ENCODE peak calls at places on chromosomes 6 and 20, in nine cellular contexts. One of them, this sample, is unnamed.
A peak's percentile ranks its signal among the peaks of the same experiment; 100 is the strongest.

GRCh38 chr20:58597021-58597940 is 53.8 kb upstream of the STX16 start:
- DNase-seq in HCT116: no peak
- DNase-seq in endodermal cell: no peak
- DNase-seq in mesendoderm: no peak
- DNase-seq in PC-3: no peak
- DNase-seq in mammary epithelial cell: no peak
- DNase-seq in GM23248: peak; percentile 62
- DNase-seq in fibroblast of lung: peak; percentile 33
- DNase-seq in MM.1S: no peak
- DNase-seq in this sample: peak; percentile 26

GRCh38 chr20:10752206-10752605 is 78.4 kb upstream of the JAG1 start:
- DNase-seq in HCT116: no peak
- DNase-seq in endodermal cell: no peak
- DNase-seq in mesendoderm: no peak
- DNase-seq in PC-3: no peak
- DNase-seq in mammary epithelial cell: no peak
- DNase-seq in GM23248: no peak
- DNase-seq in fibroblast of lung: no peak
- DNase-seq in MM.1S: no peak
- DNase-seq in this sample: no peak

GRCh38 chr6:19193624-19194023 is 643.5 kb upstream of the ID4 start:
- DNase-seq in HCT116: no peak
- DNase-seq in endodermal cell: no peak
- DNase-seq in mesendoderm: peak; percentile 58
- DNase-seq in PC-3: no peak
- DNase-seq in mammary epithelial cell: no peak
- DNase-seq in GM23248: no peak
- DNase-seq in fibroblast of lung: no peak
- DNase-seq in MM.1S: no peak
- DNase-seq in this sample: no peak

GRCh38 chr6:3454206-3455016 is 2.4 kb downstream of the SLC22A23 start:
- DNase-seq in HCT116: no peak
- DNase-seq in endodermal cell: no peak
- DNase-seq in mesendoderm: no peak
- DNase-seq in PC-3: no peak
- DNase-seq in mammary epithelial cell: peak; percentile 24
- DNase-seq in GM23248: peak; percentile 20
- DNase-seq in fibroblast of lung: no peak
- DNase-seq in MM.1S: no peak
- DNase-seq in this sample: no peak

GRCh38 chr20:40521962-40522361 is 167.1 kb downstream of the MAFB start:
- DNase-seq in HCT116: no peak
- DNase-seq in endodermal cell: no peak
- DNase-seq in mesendoderm: no peak
- DNase-seq in PC-3: no peak
- DNase-seq in mammary epithelial cell: no peak
- DNase-seq in GM23248: no peak
- DNase-seq in fibroblast of lung: no peak
- DNase-seq in MM.1S: no peak
- DNase-seq in this sample: no peak

GRCh38 chr6:158928068-158928467 is 71.9 kb downstream of the RSPH3 start:
- DNase-seq in HCT116: no peak
- DNase-seq in endodermal cell: no peak
- DNase-seq in mesendoderm: no peak
- DNase-seq in PC-3: no peak
- DNase-seq in mammary epithelial cell: no peak
- DNase-seq in GM23248: no peak
- DNase-seq in fibroblast of lung: no peak
- DNase-seq in MM.1S: no peak
- DNase-seq in this sample: no peak

GRCh38 chr20:1440024-1440423 is 26.6 kb downstream of the NSFL1C start:
- DNase-seq in HCT116: peak; percentile 26
- DNase-seq in endodermal cell: peak; percentile 87
- DNase-seq in mesendoderm: peak; percentile 85
- DNase-seq in PC-3: peak; percentile 61
- DNase-seq in mammary epithelial cell: peak; percentile 29
- DNase-seq in GM23248: peak; percentile 51
- DNase-seq in fibroblast of lung: no peak
- DNase-seq in MM.1S: no peak
- DNase-seq in this sample: no peak

GRCh38 chr6:155782320-155782730 is 326.7 kb upstream of the NOX3 start:
- DNase-seq in HCT116: peak; percentile 95
- DNase-seq in endodermal cell: no peak
- DNase-seq in mesendoderm: no peak
- DNase-seq in PC-3: peak; percentile 95
- DNase-seq in mammary epithelial cell: peak; percentile 97
- DNase-seq in GM23248: peak; percentile 78
- DNase-seq in fibroblast of lung: peak; percentile 99
- DNase-seq in MM.1S: no peak
- DNase-seq in this sample: peak; percentile 71

GRCh38 chr6:160248538-160248937 is 10.1 kb downstream of the SLC22A2 start:
- DNase-seq in HCT116: no peak
- DNase-seq in endodermal cell: no peak
- DNase-seq in mesendoderm: no peak
- DNase-seq in PC-3: peak; percentile 57
- DNase-seq in mammary epithelial cell: peak; percentile 75
- DNase-seq in GM23248: peak; percentile 15
- DNase-seq in fibroblast of lung: peak; percentile 77
- DNase-seq in MM.1S: no peak
- DNase-seq in this sample: no peak

GRCh38 chr6:20997143-20997792 is 463.0 kb downstream of the CDKAL1 start:
- DNase-seq in HCT116: no peak
- DNase-seq in endodermal cell: no peak
- DNase-seq in mesendoderm: no peak
- DNase-seq in PC-3: no peak
- DNase-seq in mammary epithelial cell: no peak
- DNase-seq in GM23248: no peak
- DNase-seq in fibroblast of lung: no peak
- DNase-seq in MM.1S: no peak
- DNase-seq in this sample: peak; percentile 11

GRCh38 chr20:58472273-58473018 is 42.8 kb downstream of the APCDD1L start:
- DNase-seq in HCT116: no peak
- DNase-seq in endodermal cell: peak; percentile 22
- DNase-seq in mesendoderm: no peak
- DNase-seq in PC-3: no peak
- DNase-seq in mammary epithelial cell: no peak
- DNase-seq in GM23248: no peak
- DNase-seq in fibroblast of lung: no peak
- DNase-seq in MM.1S: no peak
- DNase-seq in this sample: no peak

GRCh38 chr6:85168146-85168545 is 281.7 kb upstream of the NT5E start:
- DNase-seq in HCT116: no peak
- DNase-seq in endodermal cell: no peak
- DNase-seq in mesendoderm: no peak
- DNase-seq in PC-3: no peak
- DNase-seq in mammary epithelial cell: no peak
- DNase-seq in GM23248: no peak
- DNase-seq in fibroblast of lung: no peak
- DNase-seq in MM.1S: no peak
- DNase-seq in this sample: no peak

GRCh38 chr20:62694868-62695267 is 13.8 kb upstream of the NTSR1 start:
- DNase-seq in HCT116: no peak
- DNase-seq in endodermal cell: no peak
- DNase-seq in mesendoderm: no peak
- DNase-seq in PC-3: no peak
- DNase-seq in mammary epithelial cell: no peak
- DNase-seq in GM23248: no peak
- DNase-seq in fibroblast of lung: no peak
- DNase-seq in MM.1S: no peak
- DNase-seq in this sample: no peak

GRCh38 chr20:62765432-62766070 is 30.7 kb upstream of the MRGBP start:
- DNase-seq in HCT116: no peak
- DNase-seq in endodermal cell: no peak
- DNase-seq in mesendoderm: no peak
- DNase-seq in PC-3: no peak
- DNase-seq in mammary epithelial cell: no peak
- DNase-seq in GM23248: no peak
- DNase-seq in fibroblast of lung: no peak
- DNase-seq in MM.1S: no peak
- DNase-seq in this sample: no peak

GRCh38 chr6:132298344-132298949 is 102.8 kb downstream of the MOXD1 start:
- DNase-seq in HCT116: peak; percentile 36
- DNase-seq in endodermal cell: peak; percentile 83
- DNase-seq in mesendoderm: peak; percentile 62
- DNase-seq in PC-3: peak; percentile 60
- DNase-seq in mammary epithelial cell: peak; percentile 23
- DNase-seq in GM23248: peak; percentile 64
- DNase-seq in fibroblast of lung: peak; percentile 35
- DNase-seq in MM.1S: peak; percentile 66
- DNase-seq in this sample: peak; percentile 85

GRCh38 chr6:72589096-72589495 is 32.8 kb upstream of the KCNQ5 start:
- DNase-seq in HCT116: no peak
- DNase-seq in endodermal cell: no peak
- DNase-seq in mesendoderm: no peak
- DNase-seq in PC-3: no peak
- DNase-seq in mammary epithelial cell: no peak
- DNase-seq in GM23248: no peak
- DNase-seq in fibroblast of lung: peak; percentile 35
- DNase-seq in MM.1S: no peak
- DNase-seq in this sample: peak; percentile 61

GRCh38 chr6:27605401-27606342 is 132.8 kb upstream of the ZNF184 start:
- DNase-seq in HCT116: peak; percentile 85
- DNase-seq in endodermal cell: peak; percentile 97
- DNase-seq in mesendoderm: peak; percentile 96
- DNase-seq in PC-3: peak; percentile 64
- DNase-seq in mammary epithelial cell: peak; percentile 87
- DNase-seq in GM23248: peak; percentile 84
- DNase-seq in fibroblast of lung: peak; percentile 77
- DNase-seq in MM.1S: no peak
- DNase-seq in this sample: peak; percentile 67

GRCh38 chr6:27604986-27605385 is 132.1 kb upstream of the ZNF184 start:
- DNase-seq in HCT116: no peak
- DNase-seq in endodermal cell: peak; percentile 61
- DNase-seq in mesendoderm: peak; percentile 81
- DNase-seq in PC-3: no peak
- DNase-seq in mammary epithelial cell: peak; percentile 45
- DNase-seq in GM23248: peak; percentile 30
- DNase-seq in fibroblast of lung: peak; percentile 17
- DNase-seq in MM.1S: no peak
- DNase-seq in this sample: peak; percentile 37

GRCh38 chr6:27599859-27600532 is 127.1 kb upstream of the ZNF184 start:
- DNase-seq in HCT116: no peak
- DNase-seq in endodermal cell: no peak
- DNase-seq in mesendoderm: no peak
- DNase-seq in PC-3: no peak
- DNase-seq in mammary epithelial cell: no peak
- DNase-seq in GM23248: no peak
- DNase-seq in fibroblast of lung: no peak
- DNase-seq in MM.1S: no peak
- DNase-seq in this sample: no peak

DNA sequence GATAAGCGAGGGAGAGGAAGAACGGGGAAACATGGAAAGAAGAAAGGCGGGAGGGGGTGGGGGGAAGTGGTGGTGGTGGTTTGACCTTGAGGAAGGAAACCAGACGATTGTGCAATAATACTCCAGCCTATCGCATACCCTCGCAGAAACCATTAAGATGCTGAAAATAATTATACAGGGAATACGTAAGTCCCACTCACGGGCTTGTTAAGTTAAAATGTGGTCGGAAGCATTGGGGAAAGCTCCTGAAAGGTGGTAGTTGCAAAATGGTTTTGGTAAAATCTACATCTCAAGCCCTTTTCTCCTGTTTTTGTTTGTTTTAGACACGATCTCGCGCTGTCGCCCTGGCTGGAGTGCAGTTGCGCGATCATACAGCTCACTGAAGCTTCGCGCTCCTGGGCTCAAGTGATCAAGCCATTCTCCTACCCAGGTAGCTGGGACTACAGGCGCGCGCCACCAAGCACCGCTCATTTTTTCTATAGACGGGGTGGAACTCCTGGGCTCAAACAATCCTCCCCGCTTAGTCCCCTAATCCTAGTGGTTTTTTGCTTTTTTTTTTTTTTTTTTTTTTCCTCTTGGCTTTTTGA is 128.9 kb upstream of the ZNF184 start:
- DNase-seq in HCT116: no peak
- DNase-seq in endodermal cell: peak; percentile 82
- DNase-seq in mesendoderm: peak; percentile 93
- DNase-seq in PC-3: no peak
- DNase-seq in mammary epithelial cell: no peak
- DNase-seq in GM23248: no peak
- DNase-seq in fibroblast of lung: no peak
- DNase-seq in MM.1S: no peak
- DNase-seq in this sample: no peak
- H3K4me3 ChIP-seq in HCT116: peak overlapping the region; percentile 51
- H3K4me3 ChIP-seq in endodermal cell: peak overlapping the region; percentile 94
- H3K4me3 ChIP-seq in mesendoderm: peak overlapping the region; percentile 50
- H3K4me3 ChIP-seq in PC-3: peak overlapping the region; percentile 88
- H3K4me3 ChIP-seq in mammary epithelial cell: no peak overlapping the region
- H3K4me3 ChIP-seq in GM23248: peak overlapping the region; percentile 47
- H3K4me3 ChIP-seq in fibroblast of lung: no peak overlapping the region
- H3K4me3 ChIP-seq in MM.1S: no peak overlapping the region
- H3K4me3 ChIP-seq in this sample: no peak overlapping the region

GRCh38 chr20:31719644-31720485 is 2.8 kb downstream of the BCL2L1 start:
- DNase-seq in HCT116: no peak
- DNase-seq in endodermal cell: peak; percentile 64
- DNase-seq in mesendoderm: peak; percentile 87
- DNase-seq in PC-3: peak; percentile 94
- DNase-seq in mammary epithelial cell: no peak
- DNase-seq in GM23248: no peak
- DNase-seq in fibroblast of lung: peak; percentile 69
- DNase-seq in MM.1S: no peak
- DNase-seq in this sample: peak; percentile 22
- H3K9ac ChIP-seq in HCT116: peak overlapping the region; percentile 96
- H3K9ac ChIP-seq in endodermal cell: peak overlapping the region; percentile 43
- H3K9ac ChIP-seq in mesendoderm: no peak overlapping the region
- H3K9ac ChIP-seq in PC-3: peak overlapping the region; percentile 96
- H3K9ac ChIP-seq in mammary epithelial cell: peak overlapping the region; percentile 99
- H3K9ac ChIP-seq in GM23248: peak overlapping the region; percentile 98
- H3K9ac ChIP-seq in fibroblast of lung: peak overlapping the region; percentile 27
- H3K9ac ChIP-seq in MM.1S: peak overlapping the region; percentile 93
- H3K9ac ChIP-seq in this sample: peak overlapping the region; percentile 98

DNA sequence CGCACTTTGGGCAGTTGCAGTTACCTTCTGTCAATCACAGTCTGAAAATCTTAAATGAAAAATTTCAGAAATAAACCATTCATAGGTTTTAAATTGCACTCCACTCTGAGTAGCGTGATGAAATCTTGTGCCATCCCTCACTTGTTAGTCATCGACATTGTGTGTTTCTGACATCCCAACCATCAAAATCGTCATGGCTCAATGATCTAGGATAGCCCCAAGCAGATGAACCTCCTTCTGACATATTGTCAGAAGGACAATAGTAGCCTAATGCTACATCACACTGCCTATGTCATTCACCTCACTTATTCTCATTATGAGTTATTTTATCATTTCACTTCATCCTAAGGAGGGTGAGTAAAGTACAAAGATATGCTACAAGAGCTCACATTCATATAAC is 284.8 kb downstream of the PTPRK start:
- DNase-seq in HCT116: no peak
- DNase-seq in endodermal cell: no peak
- DNase-seq in mesendoderm: no peak
- DNase-seq in PC-3: no peak
- DNase-seq in mammary epithelial cell: peak; percentile 52
- DNase-seq in GM23248: no peak
- DNase-seq in fibroblast of lung: no peak
- DNase-seq in MM.1S: no peak
- DNase-seq in this sample: no peak
- H3K4me3 ChIP-seq in HCT116: no peak overlapping the region
- H3K4me3 ChIP-seq in endodermal cell: no peak overlapping the region
- H3K4me3 ChIP-seq in mesendoderm: no peak overlapping the region
- H3K4me3 ChIP-seq in PC-3: no peak overlapping the region
- H3K4me3 ChIP-seq in mammary epithelial cell: no peak overlapping the region
- H3K4me3 ChIP-seq in GM23248: no peak overlapping the region
- H3K4me3 ChIP-seq in fibroblast of lung: no peak overlapping the region
- H3K4me3 ChIP-seq in MM.1S: no peak overlapping the region
- H3K4me3 ChIP-seq in this sample: no peak overlapping the region

GRCh38 chr20:25622049-25622448 is 1.8 kb downstream of the NANP start:
- DNase-seq in HCT116: no peak
- DNase-seq in endodermal cell: no peak
- DNase-seq in mesendoderm: no peak
- DNase-seq in PC-3: no peak
- DNase-seq in mammary epithelial cell: no peak
- DNase-seq in GM23248: no peak
- DNase-seq in fibroblast of lung: no peak
- DNase-seq in MM.1S: no peak
- DNase-seq in this sample: no peak
- H3K9ac ChIP-seq in HCT116: peak overlapping the region; percentile 96
- H3K9ac ChIP-seq in endodermal cell: no peak overlapping the region
- H3K9ac ChIP-seq in mesendoderm: peak overlapping the region; percentile 43
- H3K9ac ChIP-seq in PC-3: peak overlapping the region; percentile 97
- H3K9ac ChIP-seq in mammary epithelial cell: no peak overlapping the region
- H3K9ac ChIP-seq in GM23248: peak overlapping the region; percentile 91
- H3K9ac ChIP-seq in fibroblast of lung: no peak overlapping the region
- H3K9ac ChIP-seq in MM.1S: no peak overlapping the region
- H3K9ac ChIP-seq in this sample: no peak overlapping the region